ENCODE peak calls at places on chromosomes 2 and 18, in ten cellular contexts. T, R, A, V, X, J, U, S, E and G are unnamed samples.

GRCh38 chr2:177314194-177314593 is 49.7 kb upstream of the NFE2L2 start:
- DNase-seq in R (no peak), U (no peak), X (no peak), T (no peak), J (no peak), S (peak), E (no peak), V (no peak), A (no peak), G (no peak)

GRCh38 chr18:70333316-70333715 is 44.5 kb downstream of the SOCS6 start:
- DNase-seq in R (no peak), V (no peak), U (no peak), E (no peak), A (no peak), T (no peak), S (no peak), X (no peak), J (no peak), G (no peak)

GRCh38 chr2:130185896-130186295 is 3.8 kb downstream of the MZT2B start:
- DNase-seq in E (no peak), R (no peak), A (no peak), U (no peak), J (no peak), X (no peak), T (no peak), S (no peak), V (no peak), G (no peak)

GRCh38 chr2:48983051-48983450 is 171.3 kb downstream of the FSHR start:
- DNase-seq in U (no peak), X (no peak), S (no peak), A (no peak), V (no peak), E (no peak), T (no peak), J (no peak), R (no peak), G (no peak)

GRCh38 chr2:129748653-129749052 is 230.8 kb upstream of the RAB6C start:
- DNase-seq in R (peak), A (peak), T (no peak), V (no peak), S (no peak), X (peak), J (peak), E (no peak), U (no peak), G (no peak)

GRCh38 chr18:31942301-31942998 is 478 bp downstream of the TRAPPC8 start:
- DNase-seq in X (peak), E (no peak), T (peak), V (peak), J (no peak), R (peak), S (peak), U (peak), A (peak), G (no peak)

GRCh38 chr18:10563886-10564285 is 38.1 kb downstream of the NAPG start:
- DNase-seq in U (no peak), S (peak), A (no peak), T (no peak), X (no peak), R (no peak), V (no peak), E (no peak), J (no peak), G (peak)

GRCh38 chr2:217045725-217046475 is 186.0 kb upstream of the TNP1 start:
- DNase-seq in V (no peak), A (no peak), E (no peak), R (no peak), U (no peak), T (no peak), X (no peak), S (peak), J (no peak), G (no peak)

GRCh38 chr18:49072524-49072934 is 121.8 kb upstream of the SMAD7 start:
- DNase-seq in R (no peak), U (no peak), S (no peak), V (no peak), X (no peak), J (no peak), T (peak), E (no peak), A (no peak), G (no peak)

GRCh38 chr2:46213906-46214305 is 83.3 kb upstream of the EPAS1 start:
- DNase-seq in T (no peak), J (no peak), A (no peak), V (no peak), E (no peak), R (no peak), U (no peak), X (no peak), S (no peak), G (no peak)

GRCh38 chr2:34308140-34308539 is 709.0 kb upstream of the FAM98A start:
- DNase-seq in V (no peak), X (no peak), J (no peak), R (no peak), T (no peak), A (no peak), E (no peak), U (no peak), S (no peak), G (no peak)

GRCh38 chr2:8456149-8457091 is 225.4 kb upstream of the ID2 start:
- DNase-seq in X (no peak), S (no peak), A (no peak), U (peak), R (no peak), T (no peak), V (peak), E (peak), J (no peak), G (no peak)

GRCh38 chr2:164257794-164258193 is 363.5 kb downstream of the GRB14 start:
- DNase-seq in S (peak), X (no peak), J (no peak), A (no peak), R (no peak), U (no peak), E (no peak), V (no peak), T (no peak), G (no peak)

GRCh38 chr18:61173579-61173978 is 159.7 kb upstream of the CDH20 start:
- DNase-seq in V (no peak), T (no peak), A (no peak), S (no peak), X (no peak), R (no peak), U (no peak), E (no peak), J (no peak), G (no peak)

GRCh38 chr18:70433001-70433400 is 144.2 kb downstream of the SOCS6 start:
- DNase-seq in V (no peak), E (no peak), T (no peak), U (no peak), R (no peak), X (no peak), A (no peak), S (no peak), J (no peak), G (no peak)

GRCh38 chr2:239441261-239441701 is 40.5 kb upstream of the HDAC4 start:
- DNase-seq in E (no peak), T (no peak), R (peak), S (no peak), X (peak), V (no peak), J (no peak), U (no peak), A (peak), G (peak)

GRCh38 chr2:9328931-9329330 is 94.4 kb downstream of the ITGB1BP1 start:
- DNase-seq in S (no peak), R (no peak), X (no peak), T (no peak), V (no peak), E (no peak), J (no peak), A (no peak), U (no peak), G (no peak)

GRCh38 chr18:63890950-63891304 is 3.4 kb downstream of the SERPINB2 start:
- DNase-seq in U (peak), R (peak), S (peak), J (no peak), E (no peak), X (no peak), V (no peak), A (peak), T (no peak), G (no peak)

GRCh38 chr18:9787716-9788115 is 79.6 kb downstream of the RAB31 start:
- DNase-seq in V (no peak), J (no peak), A (no peak), T (no peak), R (no peak), S (peak), U (no peak), E (no peak), X (no peak), G (no peak)

GRCh38 chr2:172381275-172381608 is 46.1 kb upstream of the ITGA6 start:
- DNase-seq in E (no peak), R (no peak), X (no peak), V (no peak), U (no peak), S (no peak), T (no peak), J (no peak), A (no peak), G (no peak)

GRCh38 chr2:172972005-172972619 is 103.5 kb upstream of the MAP3K20 start:
- DNase-seq in E (no peak), A (peak), U (peak), V (peak), R (peak), X (peak), T (peak), S (peak), J (peak), G (no peak)

GRCh38 chr2:147844691-147845607 is at the start of gene ACVR2A:
- DNase-seq in A (peak), J (no peak), T (peak), E (peak), R (peak), U (peak), X (peak), S (peak), V (peak), G (peak)

GRCh38 chr2:240163056-240163714 is 22.7 kb upstream of the OTOS start:
- DNase-seq in S (no peak), E (no peak), T (no peak), X (no peak), J (no peak), A (no peak), U (no peak), R (no peak), V (no peak), G (peak)

GRCh38 chr2:217585362-217585761 is 417.4 kb downstream of the TNS1 start:
- DNase-seq in E (no peak), A (peak), U (no peak), X (no peak), S (no peak), V (no peak), T (no peak), J (no peak), R (no peak), G (no peak)

GRCh38 chr2:240704651-240705050 is 13.0 kb downstream of the AQP12A start:
- DNase-seq in T (peak), V (peak), X (no peak), U (no peak), J (no peak), E (no peak), A (no peak), R (no peak), S (no peak), G (peak)

GRCh38 chr18:75429975-75430374 is 2.5 kb upstream of the SMIM21 start:
- DNase-seq in S (peak), X (no peak), V (no peak), R (no peak), T (no peak), J (no peak), E (no peak), A (no peak), U (no peak), G (no peak)

GRCh38 chr2:234425923-234426603 is 70.8 kb downstream of the ARL4C start:
- DNase-seq in A (no peak), E (peak), R (no peak), J (no peak), V (peak), T (no peak), U (no peak), S (no peak), X (no peak), G (no peak)